ENCODE peak calls at places on chromosome 22, in seven cellular contexts. X is kidney; O is body of pancreas; T is K562; V is right lobe of liver; P is activated CD8-positive, alpha-beta T cell treated with anti-CD3 and anti-CD28 coated beads for 36 hours; K is RWPE1. D is an unnamed sample.

GRCh38 chr22:29032584-29032983 is 29.0 kb downstream of the C22orf31 start:
- DNase-seq in X (no peak), O (peak; percentile 66), T (no peak), V (peak; percentile 86), P (no peak), K (no peak), D (no peak)

GRCh38 chr22:20606041-20606783 is 98.8 kb downstream of the MED15 start:
- DNase-seq in X (peak; percentile 92), O (peak; percentile 96), T (peak; percentile 96), V (peak; percentile 89), P (peak; percentile 84), K (peak; percentile 68), D (peak; percentile 78)

GRCh38 chr22:19810381-19811141 is 44.1 kb downstream of the GNB1L start:
- DNase-seq in X (peak; percentile 76), O (no peak), T (no peak), V (no peak), P (peak; percentile 18), K (no peak), D (no peak)

GRCh38 chr22:28222976-28223375 is 303.9 kb upstream of the PITPNB start:
- DNase-seq in X (no peak), O (no peak), T (no peak), V (no peak), P (no peak), K (no peak), D (no peak)

GRCh38 chr22:45583504-45583903 is 80.8 kb downstream of the FBLN1 start:
- DNase-seq in X (no peak), O (no peak), T (no peak), V (no peak), P (no peak), K (no peak), D (no peak)

GRCh38 chr22:20885557-20886323 is 26.9 kb downstream of the SNAP29 start:
- DNase-seq in X (peak; percentile 87), O (peak; percentile 89), T (peak; percentile 98), V (peak; percentile 91), P (peak; percentile 64), K (peak; percentile 61), D (peak; percentile 69)

GRCh38 chr22:48371391-48371790 is 1456.3 kb downstream of the BRD1 start:
- DNase-seq in X (no peak), O (no peak), T (no peak), V (no peak), P (no peak), K (no peak), D (no peak)

GRCh38 chr22:25892678-25893077 is 150.7 kb downstream of the MYO18B start:
- DNase-seq in X (no peak), O (no peak), T (no peak), V (no peak), P (no peak), K (no peak), D (no peak)

GRCh38 chr22:43133401-43133800 is 9.8 kb downstream of the MCAT start:
- DNase-seq in X (no peak), O (no peak), T (no peak), V (no peak), P (no peak), K (no peak), D (no peak)

GRCh38 chr22:43185860-43186261 is 1.1 kb downstream of the TTLL12 start:
- DNase-seq in X (peak; percentile 83), O (peak; percentile 79), T (no peak), V (peak; percentile 85), P (no peak), K (peak; percentile 44), D (no peak)

GRCh38 chr22:42862045-42862734 is 5.1 kb upstream of the ARFGAP3 start:
- DNase-seq in X (no peak), O (no peak), T (no peak), V (no peak), P (no peak), K (peak; percentile 11), D (no peak)

GRCh38 chr22:30243671-30244465 is 2.7 kb downstream of the LIF start:
- DNase-seq in X (no peak), O (no peak), T (no peak), V (no peak), P (no peak), K (no peak), D (no peak)

GRCh38 chr22:47548953-47549740 is 786.7 kb downstream of the TBC1D22A start:
- DNase-seq in X (peak; percentile 47), O (no peak), T (no peak), V (peak; percentile 28), P (no peak), K (no peak), D (no peak)

GRCh38 chr22:47918276-47918928 is 1156.0 kb downstream of the TBC1D22A start:
- DNase-seq in X (no peak), O (no peak), T (no peak), V (no peak), P (no peak), K (no peak), D (peak; percentile 26)

GRCh38 chr22:49210606-49211005 is 617.1 kb downstream of the BRD1 start:
- DNase-seq in X (peak; percentile 38), O (no peak), T (no peak), V (peak; percentile 18), P (no peak), K (no peak), D (no peak)

GRCh38 chr22:17098379-17098819 is 13.6 kb downstream of the IL17RA start:
- DNase-seq in X (no peak), O (peak; percentile 57), T (no peak), V (no peak), P (peak; percentile 39), K (no peak), D (peak; percentile 37)

GRCh38 chr22:30046716-30047363 is 33.4 kb upstream of the HORMAD2 start:
- DNase-seq in X (no peak), O (no peak), T (no peak), V (no peak), P (no peak), K (no peak), D (no peak)

GRCh38 chr22:48858121-48858520 is 969.6 kb downstream of the BRD1 start:
- DNase-seq in X (peak; percentile 56), O (no peak), T (no peak), V (peak; percentile 20), P (no peak), K (no peak), D (no peak)

GRCh38 chr22:46145361-46145851 is 4.9 kb upstream of the PPARA start:
- DNase-seq in X (peak; percentile 63), O (no peak), T (no peak), V (peak; percentile 53), P (no peak), K (no peak), D (no peak)

GRCh38 chr22:43000441-43001175 is 14.3 kb downstream of the PACSIN2 start:
- DNase-seq in X (no peak), O (no peak), T (no peak), V (no peak), P (peak; percentile 87), K (no peak), D (peak; percentile 52)

GRCh38 chr22:46587492-46588278 is 32.5 kb upstream of the GRAMD4 start:
- DNase-seq in X (peak; percentile 84), O (peak; percentile 46), T (no peak), V (peak; percentile 52), P (peak; percentile 66), K (no peak), D (peak; percentile 82)

GRCh38 chr22:42906605-42907338 is 49.7 kb upstream of the ARFGAP3 start:
- DNase-seq in X (peak; percentile 87), O (no peak), T (no peak), V (no peak), P (no peak), K (no peak), D (no peak)

GRCh38 chr22:19166421-19166820 is 12.1 kb downstream of the SLC25A1 start:
- DNase-seq in X (no peak), O (no peak), T (no peak), V (no peak), P (no peak), K (no peak), D (no peak)

DNA sequence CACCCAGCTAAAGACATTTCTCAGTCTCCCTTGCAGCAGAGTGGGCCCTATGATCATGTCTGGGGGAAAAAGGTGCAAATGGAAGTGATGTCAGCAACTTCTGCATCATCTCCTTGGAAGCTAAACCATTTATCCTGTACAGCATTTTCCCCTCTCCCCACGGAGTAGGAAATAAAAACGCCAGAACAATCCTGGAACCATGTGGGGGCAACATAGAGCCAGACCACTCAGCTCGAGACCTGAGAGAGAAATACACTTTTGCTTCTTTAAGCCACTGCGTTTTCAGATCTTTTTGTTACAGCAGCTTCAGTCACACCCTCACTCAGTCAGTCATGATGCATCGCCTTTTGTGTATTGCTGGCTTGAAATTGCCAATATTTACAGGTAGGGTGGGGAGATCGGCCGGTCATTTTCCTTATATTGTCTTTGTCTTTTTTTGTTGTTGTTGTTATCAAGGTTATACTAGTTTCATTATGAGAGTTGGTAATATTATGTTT is 9.1 kb upstream of the RAC2 start:
- DNase-seq in X (no peak), O (no peak), T (no peak), V (peak; percentile 5), P (no peak), K (no peak), D (no peak)
- TF ChIP-seq CTCF in X (no peak), O (no peak), T (no peak), V (no peak), P (no peak), K (no peak), D (no peak)

DNA sequence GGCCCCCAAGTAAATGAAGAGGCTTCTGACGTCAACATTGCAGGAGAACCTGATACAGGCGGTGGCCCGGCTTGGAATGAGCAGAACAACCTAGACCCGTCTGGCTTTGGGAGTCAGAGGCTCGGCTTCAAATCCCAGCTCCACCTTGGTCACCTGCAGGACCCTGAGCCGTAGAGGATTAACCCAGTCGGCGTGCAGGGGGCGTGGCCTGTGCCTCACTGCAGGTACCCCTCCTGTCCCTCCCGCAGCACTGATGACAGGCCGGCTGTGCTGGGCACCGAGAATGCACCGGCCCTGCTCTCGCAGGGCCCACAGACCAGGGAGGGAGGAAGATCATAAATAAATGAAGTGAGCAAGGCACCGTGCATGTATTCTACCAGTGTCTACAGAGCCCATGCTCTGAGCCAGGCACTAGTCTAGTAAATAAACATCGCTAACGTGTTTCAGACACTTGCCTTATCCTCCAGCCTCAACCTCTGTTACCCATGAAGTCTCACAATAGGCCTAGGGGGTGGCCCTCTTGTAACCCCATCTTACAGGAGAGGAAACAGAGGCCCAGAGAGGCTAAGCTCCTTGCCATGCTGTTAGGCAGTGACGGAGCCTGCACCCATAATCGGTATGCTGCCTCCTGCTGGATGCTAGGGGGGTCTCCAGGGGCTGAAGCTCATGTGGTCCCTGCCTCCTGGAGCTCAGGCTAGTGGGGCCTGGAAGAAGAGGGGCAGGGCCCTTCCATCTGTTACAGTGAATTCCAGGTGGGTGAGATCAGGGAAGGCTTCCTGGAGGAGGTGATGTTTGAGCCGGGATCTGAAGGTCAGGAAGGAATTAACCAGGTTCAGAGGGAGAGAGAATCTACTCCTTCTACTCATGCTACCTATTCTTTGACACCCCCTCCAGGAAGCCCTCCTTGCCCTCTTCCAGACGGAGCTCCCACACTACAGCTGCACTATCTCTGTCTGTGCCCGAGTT is 53.4 kb downstream of the RTL6 start:
- DNase-seq in X (peak; percentile 48), O (no peak), T (peak; percentile 14), V (no peak), P (peak; percentile 11), K (no peak), D (no peak)
- TF ChIP-seq CTCF in X (no peak), O (no peak), T (no peak), V (no peak), P (no peak), K (no peak), D (no peak)

GRCh38 chr22:23033116-23033905 is 37.0 kb upstream of the GNAZ start:
- DNase-seq in X (no peak), O (no peak), T (peak; percentile 43), V (no peak), P (no peak), K (no peak), D (no peak)
- TF ChIP-seq CTCF in X (no peak), O (no peak), T (no peak), V (no peak), P (no peak), K (no peak), D (no peak)

GRCh38 chr22:24706050-24706449 is 68.5 kb downstream of the PIWIL3 start:
- DNase-seq in X (no peak), O (no peak), T (peak; percentile 26), V (no peak), P (no peak), K (no peak), D (no peak)
- TF ChIP-seq CTCF in X (no peak), O (no peak), T (peak; percentile 56), V (no peak), P (no peak), K (no peak), D (no peak)